ENCODE peak calls at places on chromosomes 6 and 20, in nine cellular contexts. One of them, this sample, is unnamed.

GRCh38 chr6:119461187-119461586 is 111.6 kb upstream of the MAN1A1 start:
- DNase-seq in PC-3: no peak
- DNase-seq in HCT116: no peak
- DNase-seq in GM23338: no peak
- DNase-seq in H1: no peak
- DNase-seq in fibroblast of lung: no peak
- DNase-seq in PC-9: no peak
- DNase-seq in GM23248: no peak
- DNase-seq in HepG2: no peak
- DNase-seq in this sample: no peak

GRCh38 chr6:56278186-56278585 is 30.8 kb upstream of the COL21A1 start:
- DNase-seq in PC-3: peak
- DNase-seq in HCT116: no peak
- DNase-seq in GM23338: peak
- DNase-seq in H1: no peak
- DNase-seq in fibroblast of lung: no peak
- DNase-seq in PC-9: no peak
- DNase-seq in GM23248: no peak
- DNase-seq in HepG2: no peak
- DNase-seq in this sample: no peak

GRCh38 chr6:5302220-5302946 is 41.1 kb downstream of the FARS2 start:
- DNase-seq in PC-3: no peak
- DNase-seq in HCT116: no peak
- DNase-seq in GM23338: no peak
- DNase-seq in H1: no peak
- DNase-seq in fibroblast of lung: peak
- DNase-seq in PC-9: no peak
- DNase-seq in GM23248: no peak
- DNase-seq in HepG2: no peak
- DNase-seq in this sample: no peak

GRCh38 chr6:124885171-124885570 is 77.1 kb upstream of the RNF217 start:
- DNase-seq in PC-3: no peak
- DNase-seq in HCT116: no peak
- DNase-seq in GM23338: no peak
- DNase-seq in H1: no peak
- DNase-seq in fibroblast of lung: peak
- DNase-seq in PC-9: no peak
- DNase-seq in GM23248: no peak
- DNase-seq in HepG2: no peak
- DNase-seq in this sample: no peak

GRCh38 chr6:111888928-111889696 is 15.9 kb upstream of the FYN start:
- DNase-seq in PC-3: no peak
- DNase-seq in HCT116: no peak
- DNase-seq in GM23338: peak
- DNase-seq in H1: no peak
- DNase-seq in fibroblast of lung: peak
- DNase-seq in PC-9: no peak
- DNase-seq in GM23248: peak
- DNase-seq in HepG2: no peak
- DNase-seq in this sample: no peak

GRCh38 chr20:62641749-62642665 is at the start of gene SLCO4A1:
- DNase-seq in PC-3: peak
- DNase-seq in HCT116: peak
- DNase-seq in GM23338: peak
- DNase-seq in H1: no peak
- DNase-seq in fibroblast of lung: peak
- DNase-seq in PC-9: peak
- DNase-seq in GM23248: peak
- DNase-seq in HepG2: peak
- DNase-seq in this sample: no peak

GRCh38 chr6:154638369-154638768 is 94.8 kb upstream of the SCAF8 start:
- DNase-seq in PC-3: peak
- DNase-seq in HCT116: no peak
- DNase-seq in GM23338: no peak
- DNase-seq in H1: no peak
- DNase-seq in fibroblast of lung: peak
- DNase-seq in PC-9: no peak
- DNase-seq in GM23248: peak
- DNase-seq in HepG2: no peak
- DNase-seq in this sample: no peak

GRCh38 chr6:43970913-43971775 is 156.1 kb downstream of the MRPL14 start:
- DNase-seq in PC-3: peak
- DNase-seq in HCT116: no peak
- DNase-seq in GM23338: no peak
- DNase-seq in H1: no peak
- DNase-seq in fibroblast of lung: peak
- DNase-seq in PC-9: no peak
- DNase-seq in GM23248: peak
- DNase-seq in HepG2: no peak
- DNase-seq in this sample: no peak

GRCh38 chr6:25960689-25961088 is 1.9 kb upstream of the TRIM38 start:
- DNase-seq in PC-3: no peak
- DNase-seq in HCT116: no peak
- DNase-seq in GM23338: no peak
- DNase-seq in H1: no peak
- DNase-seq in fibroblast of lung: no peak
- DNase-seq in PC-9: no peak
- DNase-seq in GM23248: no peak
- DNase-seq in HepG2: no peak
- DNase-seq in this sample: no peak

GRCh38 chr6:37525460-37526357 is 26.0 kb upstream of the CCDC167 start:
- DNase-seq in PC-3: peak
- DNase-seq in HCT116: no peak
- DNase-seq in GM23338: peak
- DNase-seq in H1: no peak
- DNase-seq in fibroblast of lung: peak
- DNase-seq in PC-9: no peak
- DNase-seq in GM23248: peak
- DNase-seq in HepG2: no peak
- DNase-seq in this sample: no peak

GRCh38 chr6:39698789-39699188 is 26.4 kb downstream of the KIF6 start:
- DNase-seq in PC-3: no peak
- DNase-seq in HCT116: no peak
- DNase-seq in GM23338: no peak
- DNase-seq in H1: no peak
- DNase-seq in fibroblast of lung: no peak
- DNase-seq in PC-9: no peak
- DNase-seq in GM23248: no peak
- DNase-seq in HepG2: no peak
- DNase-seq in this sample: no peak

GRCh38 chr6:141488466-141488865 is 644.3 kb upstream of the GJE1 start:
- DNase-seq in PC-3: no peak
- DNase-seq in HCT116: no peak
- DNase-seq in GM23338: no peak
- DNase-seq in H1: no peak
- DNase-seq in fibroblast of lung: no peak
- DNase-seq in PC-9: no peak
- DNase-seq in GM23248: peak
- DNase-seq in HepG2: no peak
- DNase-seq in this sample: no peak

GRCh38 chr6:11043552-11043960 is 549 bp downstream of the ELOVL2 start:
- DNase-seq in PC-3: no peak
- DNase-seq in HCT116: no peak
- DNase-seq in GM23338: peak
- DNase-seq in H1: no peak
- DNase-seq in fibroblast of lung: no peak
- DNase-seq in PC-9: no peak
- DNase-seq in GM23248: peak
- DNase-seq in HepG2: no peak
- DNase-seq in this sample: no peak

GRCh38 chr20:45826381-45827019 is 612 bp downstream of the TNNC2 start:
- DNase-seq in PC-3: no peak
- DNase-seq in HCT116: no peak
- DNase-seq in GM23338: no peak
- DNase-seq in H1: no peak
- DNase-seq in fibroblast of lung: no peak
- DNase-seq in PC-9: no peak
- DNase-seq in GM23248: peak
- DNase-seq in HepG2: no peak
- DNase-seq in this sample: no peak

GRCh38 chr6:35360349-35361138 is 18.2 kb downstream of the PPARD start:
- DNase-seq in PC-3: peak
- DNase-seq in HCT116: no peak
- DNase-seq in GM23338: peak
- DNase-seq in H1: peak
- DNase-seq in fibroblast of lung: peak
- DNase-seq in PC-9: peak
- DNase-seq in GM23248: peak
- DNase-seq in HepG2: peak
- DNase-seq in this sample: no peak

GRCh38 chr20:53652859-53653520 is 59.4 kb upstream of the ZNF217 start:
- DNase-seq in PC-3: no peak
- DNase-seq in HCT116: no peak
- DNase-seq in GM23338: no peak
- DNase-seq in H1: no peak
- DNase-seq in fibroblast of lung: no peak
- DNase-seq in PC-9: no peak
- DNase-seq in GM23248: no peak
- DNase-seq in HepG2: no peak
- DNase-seq in this sample: no peak

GRCh38 chr6:11734861-11735652 is 43.5 kb downstream of the ADTRP start:
- DNase-seq in PC-3: peak
- DNase-seq in HCT116: no peak
- DNase-seq in GM23338: no peak
- DNase-seq in H1: no peak
- DNase-seq in fibroblast of lung: no peak
- DNase-seq in PC-9: peak
- DNase-seq in GM23248: no peak
- DNase-seq in HepG2: no peak
- DNase-seq in this sample: no peak

GRCh38 chr6:116876635-116877611 is at the start of gene RFX6:
- DNase-seq in PC-3: no peak
- DNase-seq in HCT116: no peak
- DNase-seq in GM23338: peak
- DNase-seq in H1: no peak
- DNase-seq in fibroblast of lung: no peak
- DNase-seq in PC-9: no peak
- DNase-seq in GM23248: no peak
- DNase-seq in HepG2: no peak
- DNase-seq in this sample: no peak

GRCh38 chr6:150091466-150091865 is 22.5 kb upstream of the ULBP3 start:
- DNase-seq in PC-3: no peak
- DNase-seq in HCT116: no peak
- DNase-seq in GM23338: no peak
- DNase-seq in H1: no peak
- DNase-seq in fibroblast of lung: peak
- DNase-seq in PC-9: no peak
- DNase-seq in GM23248: peak
- DNase-seq in HepG2: no peak
- DNase-seq in this sample: no peak

GRCh38 chr6:107490568-107491058 is 696 bp downstream of the SOBP start:
- DNase-seq in PC-3: no peak
- DNase-seq in HCT116: no peak
- DNase-seq in GM23338: no peak
- DNase-seq in H1: no peak
- DNase-seq in fibroblast of lung: no peak
- DNase-seq in PC-9: no peak
- DNase-seq in GM23248: no peak
- DNase-seq in HepG2: no peak
- DNase-seq in this sample: no peak
- TF ChIP-seq EZH2 in PC-3: peak
- TF ChIP-seq EZH2 in HCT116: no peak
- TF ChIP-seq EZH2 in GM23338: peak
- TF ChIP-seq EZH2 in H1: no peak
- TF ChIP-seq EZH2 in fibroblast of lung: no peak
- TF ChIP-seq EZH2 in PC-9: peak
- TF ChIP-seq EZH2 in GM23248: no peak
- TF ChIP-seq EZH2 in HepG2: no peak
- TF ChIP-seq EZH2 in this sample: peak

DNA sequence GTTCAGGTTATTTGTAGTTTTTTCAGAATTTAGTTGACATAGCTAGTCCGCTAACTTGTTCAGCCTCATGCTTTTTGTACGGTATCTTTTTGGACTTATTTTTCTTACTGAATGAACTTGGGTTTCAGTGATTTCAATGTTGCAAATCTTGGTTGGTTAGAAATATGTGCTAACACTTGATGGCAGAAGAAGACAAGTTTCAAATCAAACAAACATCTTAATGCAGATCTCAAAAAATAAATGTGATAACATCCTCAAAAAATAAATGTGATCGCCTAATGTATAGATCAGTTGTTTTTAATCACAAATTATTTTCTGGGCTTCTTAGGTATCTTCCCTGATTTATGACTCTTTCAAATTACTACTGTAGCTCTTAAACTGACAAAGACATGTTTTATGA is 70.6 kb downstream of the AKAP7 start:
- DNase-seq in PC-3: no peak
- DNase-seq in HCT116: no peak
- DNase-seq in GM23338: no peak
- DNase-seq in H1: no peak
- DNase-seq in fibroblast of lung: no peak
- DNase-seq in PC-9: no peak
- DNase-seq in GM23248: no peak
- DNase-seq in HepG2: no peak
- DNase-seq in this sample: no peak
- TF ChIP-seq EZH2 in PC-3: no peak
- TF ChIP-seq EZH2 in HCT116: no peak
- TF ChIP-seq EZH2 in GM23338: no peak
- TF ChIP-seq EZH2 in H1: no peak
- TF ChIP-seq EZH2 in fibroblast of lung: no peak
- TF ChIP-seq EZH2 in PC-9: no peak
- TF ChIP-seq EZH2 in GM23248: no peak
- TF ChIP-seq EZH2 in HepG2: no peak
- TF ChIP-seq EZH2 in this sample: no peak

GRCh38 chr20:57351042-57351783 is at the start of gene RAE1:
- DNase-seq in PC-3: peak
- DNase-seq in HCT116: peak
- DNase-seq in GM23338: peak
- DNase-seq in H1: peak
- DNase-seq in fibroblast of lung: peak
- DNase-seq in PC-9: peak
- DNase-seq in GM23248: peak
- DNase-seq in HepG2: peak
- DNase-seq in this sample: peak
- TF ChIP-seq EZH2 in PC-3: no peak
- TF ChIP-seq EZH2 in HCT116: no peak
- TF ChIP-seq EZH2 in GM23338: no peak
- TF ChIP-seq EZH2 in H1: no peak
- TF ChIP-seq EZH2 in fibroblast of lung: no peak
- TF ChIP-seq EZH2 in PC-9: no peak
- TF ChIP-seq EZH2 in GM23248: no peak
- TF ChIP-seq EZH2 in HepG2: no peak
- TF ChIP-seq EZH2 in this sample: no peak

DNA sequence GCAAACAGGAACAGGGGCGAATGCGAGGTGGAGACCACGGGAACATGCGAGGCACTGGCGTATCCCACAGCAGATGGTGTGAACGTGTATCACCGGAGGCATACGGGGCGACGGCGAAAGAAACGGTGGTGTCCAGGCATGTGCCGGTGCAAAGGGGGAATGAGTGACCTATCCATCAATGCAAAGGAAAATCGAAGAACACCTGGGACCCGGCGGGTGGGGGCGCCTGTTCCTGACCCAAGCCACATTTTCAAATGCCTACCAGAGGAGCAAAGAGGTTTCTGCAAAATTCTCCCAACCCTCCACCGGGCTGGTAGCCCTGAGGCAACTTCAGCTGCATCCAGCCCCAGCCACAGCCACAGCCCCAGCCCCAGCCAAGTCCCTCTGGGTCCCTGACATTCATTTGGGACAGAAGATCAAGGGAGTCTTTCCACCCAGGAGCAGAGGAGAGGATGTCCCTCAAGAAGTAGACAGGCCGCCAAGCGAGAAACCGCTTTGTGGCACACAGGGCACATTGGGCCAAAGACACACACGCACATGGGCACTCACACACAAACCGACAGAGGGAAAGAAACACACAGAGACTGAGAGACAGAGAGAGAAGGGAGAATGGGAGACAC is 164.0 kb upstream of the ZNF337 start:
- DNase-seq in PC-3: no peak
- DNase-seq in HCT116: no peak
- DNase-seq in GM23338: no peak
- DNase-seq in H1: no peak
- DNase-seq in fibroblast of lung: no peak
- DNase-seq in PC-9: no peak
- DNase-seq in GM23248: no peak
- DNase-seq in HepG2: no peak
- DNase-seq in this sample: no peak
- TF ChIP-seq EZH2 in PC-3: no peak
- TF ChIP-seq EZH2 in HCT116: no peak
- TF ChIP-seq EZH2 in GM23338: no peak
- TF ChIP-seq EZH2 in H1: no peak
- TF ChIP-seq EZH2 in fibroblast of lung: no peak
- TF ChIP-seq EZH2 in PC-9: no peak
- TF ChIP-seq EZH2 in GM23248: no peak
- TF ChIP-seq EZH2 in HepG2: peak
- TF ChIP-seq EZH2 in this sample: peak

This sample was measured in keratinocyte.